ENCODE peak calls at places on chromosome 12, in seven cellular contexts. Q is trophoblast cell; F is aorta; E is naive thymus-derived CD4-positive, alpha-beta T cell; U is K562; H is prostate gland; X is sigmoid colon. C is an unnamed sample.

GRCh38 chr12:47079894-47080724 is at the start of gene AMIGO2:
- DNase-seq in Q (peak; percentile 68), F (peak; percentile 75), E (peak; percentile 28), U (peak; percentile 59), H (peak; percentile 33), X (peak; percentile 83), C (no peak)

GRCh38 chr12:51823875-51824565 is 24.5 kb downstream of the FIGNL2 start:
- DNase-seq in Q (peak; percentile 83), F (no peak), E (peak; percentile 27), U (no peak), H (peak; percentile 47), X (no peak), C (peak; percentile 59)

GRCh38 chr12:116123511-116124258 is 153.8 kb downstream of the MED13L start:
- DNase-seq in Q (peak; percentile 80), F (no peak), E (no peak), U (peak; percentile 25), H (no peak), X (no peak), C (peak; percentile 79)

GRCh38 chr12:22377731-22378496 is 43.4 kb upstream of the ST8SIA1 start:
- DNase-seq in Q (peak; percentile 91), F (no peak), E (no peak), U (no peak), H (no peak), X (no peak), C (no peak)

GRCh38 chr12:28024231-28024995 is 51.9 kb upstream of the PTHLH start:
- DNase-seq in Q (peak; percentile 93), F (no peak), E (no peak), U (no peak), H (no peak), X (no peak), C (no peak)

GRCh38 chr12:55641595-55641994 is 4.9 kb downstream of the OR10P1 start:
- DNase-seq in Q (no peak), F (no peak), E (no peak), U (no peak), H (no peak), X (no peak), C (no peak)

GRCh38 chr12:63918788-63919300 is 74.3 kb downstream of the SRGAP1 start:
- DNase-seq in Q (no peak), F (no peak), E (no peak), U (no peak), H (no peak), X (no peak), C (no peak)

GRCh38 chr12:45309826-45310626 is 94.1 kb downstream of the ANO6 start:
- DNase-seq in Q (peak; percentile 58), F (no peak), E (no peak), U (no peak), H (no peak), X (no peak), C (no peak)

GRCh38 chr12:94266796-94267529 is 118.6 kb downstream of the PLXNC1 start:
- DNase-seq in Q (peak; percentile 81), F (no peak), E (no peak), U (no peak), H (no peak), X (no peak), C (no peak)

GRCh38 chr12:78764913-78765312 is 99.7 kb upstream of the SYT1 start:
- DNase-seq in Q (no peak), F (no peak), E (no peak), U (no peak), H (no peak), X (no peak), C (no peak)

GRCh38 chr12:42059127-42059526 is 85.5 kb downstream of the GXYLT1 start:
- DNase-seq in Q (no peak), F (no peak), E (no peak), U (no peak), H (no peak), X (no peak), C (no peak)

DNA sequence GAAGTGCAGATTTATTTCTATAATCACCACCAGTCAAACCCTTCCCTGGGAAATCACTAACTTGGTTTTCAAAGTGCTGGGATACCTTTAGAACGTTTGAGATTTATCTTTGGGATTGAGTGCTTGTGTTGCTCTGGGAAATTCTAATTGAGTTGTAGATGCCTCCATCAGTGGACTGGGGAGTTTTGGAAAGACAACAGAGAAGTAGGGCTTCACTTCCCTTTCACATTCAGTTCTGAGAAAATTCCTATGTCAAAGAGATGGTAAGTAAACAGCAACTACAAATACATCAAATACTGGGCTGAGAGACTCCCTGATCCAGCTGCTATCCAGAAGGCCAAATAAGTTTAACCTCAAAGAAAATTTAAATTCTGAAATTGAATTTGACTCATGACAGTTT is 261.7 kb upstream of the TMPO start:
- DNase-seq in Q (no peak), F (no peak), E (no peak), U (no peak), H (no peak), X (no peak), C (no peak)
- H3K27me3 ChIP-seq in Q (no peaks in the 10 kb centered on the region), F (no peaks in the 10 kb centered on the region), E (no peaks in the 10 kb centered on the region), U (peaks cover 2% of the 10 kb centered on the region), H (no peaks in the 10 kb centered on the region), X (no peaks in the 10 kb centered on the region), C (no peaks in the 10 kb centered on the region)

GRCh38 chr12:24014853-24015590 is 65.6 kb upstream of the SOX5 start:
- DNase-seq in Q (no peak), F (no peak), E (no peak), U (no peak), H (no peak), X (no peak), C (no peak)
- H3K27me3 ChIP-seq in Q (no peaks in the 10 kb centered on the region), F (no peaks in the 10 kb centered on the region), E (no peaks in the 10 kb centered on the region), U (no peaks in the 10 kb centered on the region), H (no peaks in the 10 kb centered on the region), X (no peaks in the 10 kb centered on the region), C (no peaks in the 10 kb centered on the region)

GRCh38 chr12:113062502-113063395 is 6.2 kb downstream of the DTX1 start:
- DNase-seq in Q (no peak), F (no peak), E (no peak), U (no peak), H (no peak), X (no peak), C (no peak)

GRCh38 chr12:113061061-113061694 is 4.6 kb downstream of the DTX1 start:
- DNase-seq in Q (no peak), F (no peak), E (no peak), U (no peak), H (no peak), X (no peak), C (peak; percentile 65)

GRCh38 chr12:113058553-113058952 is 2.0 kb downstream of the DTX1 start:
- DNase-seq in Q (no peak), F (no peak), E (no peak), U (no peak), H (no peak), X (no peak), C (no peak)

GRCh38 chr12:113059071-113059595 is 2.6 kb downstream of the DTX1 start:
- DNase-seq in Q (no peak), F (no peak), E (no peak), U (no peak), H (no peak), X (no peak), C (no peak)

DNA sequence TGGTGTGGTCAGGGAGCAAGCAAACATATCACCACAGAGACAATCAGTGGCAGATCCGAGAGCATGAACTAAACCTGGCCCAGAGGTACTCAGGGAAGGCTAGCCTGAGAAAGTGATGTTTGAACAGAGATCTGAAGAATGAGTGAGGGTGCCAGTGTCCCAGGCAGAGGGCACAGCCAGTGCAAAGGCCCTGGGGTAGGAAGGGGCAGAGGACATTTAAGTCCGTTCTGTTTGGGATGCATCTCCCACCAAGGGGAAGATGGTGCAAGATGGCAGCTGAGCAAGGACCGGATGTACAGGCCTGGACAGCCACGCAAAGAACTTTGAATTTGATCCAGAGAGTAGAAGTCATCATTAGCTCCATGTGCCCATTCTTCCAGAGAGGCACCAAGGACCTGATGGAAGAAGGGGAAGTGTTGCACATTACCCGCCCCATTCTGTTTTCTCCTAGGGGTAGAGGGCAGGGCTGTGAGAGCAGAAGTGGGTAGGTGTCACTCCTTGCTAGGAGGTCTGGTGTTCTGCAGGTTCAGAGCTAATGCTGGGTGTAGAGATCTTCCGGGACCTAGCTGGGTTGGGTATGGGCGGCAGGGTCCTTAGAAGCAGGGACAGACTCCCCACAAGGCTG is 3.9 kb downstream of the DTX1 start:
- DNase-seq in Q (no peak), F (no peak), E (no peak), U (no peak), H (no peak), X (no peak), C (no peak)
- H3K27me3 ChIP-seq in Q (peaks cover 28% of the 10 kb centered on the region), F (peaks cover 3% of the 10 kb centered on the region), E (no peaks in the 10 kb centered on the region), U (peaks cover 8% of the 10 kb centered on the region), H (no peaks in the 10 kb centered on the region), X (peaks cover 22% of the 10 kb centered on the region), C (peaks cover 12% of the 10 kb centered on the region)

GRCh38 chr12:107774349-107775029 is at the start of gene ASCL4:
- DNase-seq in Q (no peak), F (no peak), E (no peak), U (no peak), H (no peak), X (no peak), C (no peak)
- H3K27me3 ChIP-seq in Q (peaks cover 20% of the 10 kb centered on the region), F (peaks cover 2% of the 10 kb centered on the region), E (no peaks in the 10 kb centered on the region), U (peaks cover 40% of the 10 kb centered on the region), H (no peaks in the 10 kb centered on the region), X (peaks cover 6% of the 10 kb centered on the region), C (peaks cover 70% of the 10 kb centered on the region)

DNA sequence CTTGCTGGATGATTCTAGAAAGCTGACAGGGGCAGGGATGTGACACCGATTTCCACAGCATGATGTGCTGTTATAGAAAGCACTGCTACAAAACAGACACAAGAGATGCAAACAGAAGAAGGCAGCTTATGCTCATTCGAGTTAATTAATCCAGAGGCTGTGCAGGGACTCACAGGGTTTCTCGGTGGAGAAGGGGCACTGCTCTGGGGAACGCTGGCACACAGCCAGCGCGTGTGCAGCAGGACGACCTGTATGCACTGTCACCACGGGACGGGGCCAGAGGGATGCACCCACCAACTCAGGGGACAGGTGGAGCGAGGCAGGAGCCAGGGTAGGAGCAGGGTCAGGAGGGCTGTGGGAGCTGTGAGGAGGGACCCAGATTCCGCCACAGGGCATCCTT is 143.5 kb downstream of the RIMBP2 start:
- DNase-seq in Q (no peak), F (no peak), E (no peak), U (no peak), H (no peak), X (no peak), C (peak; percentile 85)
- H3K27me3 ChIP-seq in Q (no peaks in the 10 kb centered on the region), F (no peaks in the 10 kb centered on the region), E (no peaks in the 10 kb centered on the region), U (peaks cover 11% of the 10 kb centered on the region), H (no peaks in the 10 kb centered on the region), X (no peaks in the 10 kb centered on the region), C (no peaks in the 10 kb centered on the region)

GRCh38 chr12:48970702-48971334 is 717 bp downstream of the WNT10B start:
- DNase-seq in Q (no peak), F (no peak), E (no peak), U (peak; percentile 31), H (no peak), X (no peak), C (no peak)

GRCh38 chr12:48972213-48973021 is 882 bp upstream of the WNT10B start:
- DNase-seq in Q (peak; percentile 31), F (no peak), E (no peak), U (no peak), H (no peak), X (no peak), C (no peak)

GRCh38 chr12:48973531-48973930 is 2.0 kb upstream of the WNT10B start:
- DNase-seq in Q (peak; percentile 93), F (peak; percentile 82), E (no peak), U (peak; percentile 44), H (no peak), X (peak; percentile 82), C (no peak)

GRCh38 chr12:48973992-48974673 is 2.6 kb upstream of the WNT10B start:
- DNase-seq in Q (peak; percentile 48), F (peak; percentile 84), E (no peak), U (peak; percentile 72), H (no peak), X (peak; percentile 72), C (peak; percentile 74)

GRCh38 chr12:48973084-48973483 is 1.5 kb upstream of the WNT10B start:
- DNase-seq in Q (no peak), F (no peak), E (no peak), U (no peak), H (no peak), X (no peak), C (no peak)
- H3K27me3 ChIP-seq in Q (peaks cover 69% of the 10 kb centered on the region), F (no peaks in the 10 kb centered on the region), E (peaks cover 6% of the 10 kb centered on the region), U (no peaks in the 10 kb centered on the region), H (peaks cover 25% of the 10 kb centered on the region), X (peaks cover 40% of the 10 kb centered on the region), C (peaks cover 69% of the 10 kb centered on the region)

C was measured in BE2C.